ENCODE peak calls at places on chromosomes 13 and 19, in seven cellular contexts. S is T-helper 17 cell, K is tibial nerve, N is T-helper 1 cell, A is T-cell, W is omental fat pad, C is retina. T is an unnamed sample.

GRCh38 chr13:76512676-76513277 is 373.4 kb downstream of the KCTD12 start:
- DNase-seq in N (no peak), S (no peak), C (no peak), W (no peak), K (no peak), A (no peak), T (no peak)

GRCh38 chr13:74132152-74132767 is 1.9 kb downstream of the KLF12 start:
- DNase-seq in N (peak; percentile 46), C (peak; percentile 43), A (peak; percentile 50), S (peak; percentile 17), K (no peak), W (no peak), T (no peak)

GRCh38 chr13:95643814-95644598 is 500 bp downstream of the DZIP1 start:
- DNase-seq in K (no peak), A (no peak), N (no peak), S (no peak), W (no peak), C (peak; percentile 89), T (peak; percentile 83)

GRCh38 chr13:49248433-49249002 is 793 bp downstream of the CDADC1 start:
- DNase-seq in A (no peak), W (no peak), K (no peak), S (no peak), C (no peak), N (peak; percentile 10), T (no peak)

GRCh38 chr13:60577761-60578160 is 180.7 kb downstream of the TDRD3 start:
- DNase-seq in W (no peak), S (no peak), C (no peak), A (no peak), K (no peak), N (no peak), T (no peak)

GRCh38 chr13:107450426-107450825 is 764.9 kb downstream of the LIG4 start:
- DNase-seq in N (no peak), W (no peak), S (no peak), K (no peak), C (no peak), A (no peak), T (no peak)

GRCh38 chr13:94640676-94641075 is 39.0 kb downstream of the GPR180 start:
- DNase-seq in A (no peak), W (no peak), K (no peak), C (no peak), S (no peak), N (no peak), T (no peak)

GRCh38 chr19:58338825-58339558 is 12.2 kb downstream of the ZSCAN22 start:
- DNase-seq in C (no peak), S (no peak), A (no peak), W (no peak), N (no peak), K (no peak), T (no peak)

GRCh38 chr19:35206855-35207254 is 21.7 kb downstream of the FAM187B start:
- DNase-seq in N (no peak), W (no peak), S (no peak), C (no peak), K (no peak), A (no peak), T (no peak)

GRCh38 chr19:49809155-49809986 is 3.7 kb downstream of the FUZ start:
- DNase-seq in C (peak; percentile 85), N (peak; percentile 47), W (no peak), S (peak; percentile 46), A (no peak), K (peak; percentile 47), T (no peak)

GRCh38 chr19:55158848-55159793 is 1.6 kb upstream of the TNNI3 start:
- DNase-seq in W (no peak), A (no peak), S (no peak), C (no peak), N (no peak), K (no peak), T (no peak)

GRCh38 chr13:21014666-21015170 is 46.7 kb downstream of the LATS2 start:
- DNase-seq in C (peak; percentile 38), W (no peak), K (no peak), A (no peak), S (no peak), N (no peak), T (no peak)

GRCh38 chr19:862529-863304 is 3.3 kb downstream of the CFD start:
- DNase-seq in A (peak; percentile 65), W (no peak), K (peak; percentile 64), S (peak; percentile 74), N (peak; percentile 83), C (peak; percentile 38), T (no peak)

GRCh38 chr13:81171065-81171647 is 830.2 kb upstream of the SPRY2 start:
- DNase-seq in K (no peak), S (no peak), C (peak; percentile 18), W (no peak), N (no peak), A (no peak), T (no peak)

GRCh38 chr13:51148952-51149573 is 38.0 kb upstream of the C13orf42 start:
- DNase-seq in C (peak; percentile 75), N (no peak), A (no peak), S (no peak), K (peak; percentile 60), W (no peak), T (peak; percentile 57)

GRCh38 chr13:46516624-46517318 is 36.2 kb upstream of the LRCH1 start:
- DNase-seq in S (no peak), C (no peak), A (no peak), N (no peak), W (no peak), K (peak; percentile 22), T (no peak)

GRCh38 chr19:1814391-1814790 is 2.3 kb upstream of the ATP8B3 start:
- DNase-seq in C (no peak), K (no peak), N (no peak), A (no peak), S (no peak), W (no peak), T (no peak)

GRCh38 chr19:23402388-23402787 is 7.1 kb upstream of the ZNF91 start:
- DNase-seq in S (no peak), C (no peak), N (no peak), W (no peak), K (no peak), A (no peak), T (no peak)

GRCh38 chr19:3006075-3006767 is 22.9 kb downstream of the TLE2 start:
- DNase-seq in N (no peak), K (no peak), S (no peak), A (no peak), C (no peak), W (no peak), T (no peak)

GRCh38 chr13:23504188-23504587 is 66.0 kb upstream of the TNFRSF19 start:
- DNase-seq in K (no peak), W (no peak), A (no peak), N (no peak), S (no peak), C (no peak), T (no peak)

GRCh38 chr13:112576768-112577167 is 11.2 kb downstream of the TUBGCP3 start:
- DNase-seq in S (no peak), W (no peak), N (no peak), A (no peak), C (no peak), K (no peak), T (no peak)

GRCh38 chr19:14369399-14370168 is 11.7 kb upstream of the ADGRE5 start:
- DNase-seq in C (no peak), N (peak; percentile 84), A (peak; percentile 90), W (no peak), S (peak; percentile 87), K (no peak), T (no peak)

GRCh38 chr13:80116107-80116506 is 224.8 kb downstream of the SPRY2 start:
- DNase-seq in W (no peak), N (no peak), C (no peak), A (no peak), K (no peak), S (no peak), T (no peak)

GRCh38 chr19:50639121-50640112 is at the start of gene SYT3:
- DNase-seq in K (no peak), A (no peak), C (peak; percentile 88), N (peak; percentile 11), W (no peak), S (no peak), T (no peak)

GRCh38 chr19:3471954-3472655 is 8.2 kb downstream of the SMIM24 start:
- DNase-seq in N (peak; percentile 26), A (no peak), C (peak; percentile 50), S (no peak), K (peak; percentile 44), W (no peak), T (no peak)

GRCh38 chr19:30857388-30857787 is 485.2 kb downstream of the ZNF536 start:
- DNase-seq in K (no peak), S (no peak), W (no peak), C (no peak), N (no peak), A (no peak), T (peak; percentile 47)

GRCh38 chr13:96792736-96793444 is 201.4 kb downstream of the OXGR1 start:
- DNase-seq in C (no peak), A (no peak), S (no peak), K (no peak), N (no peak), W (no peak), T (no peak)

GRCh38 chr19:4136680-4137088 is 12.8 kb upstream of the MAP2K2 start:
- DNase-seq in A (no peak), S (no peak), N (no peak), K (no peak), C (no peak), W (no peak), T (no peak)

GRCh38 chr13:34108396-34108795 is 290.4 kb downstream of the RFC3 start:
- DNase-seq in W (no peak), S (no peak), N (no peak), C (no peak), K (no peak), A (no peak), T (no peak)

GRCh38 chr13:24642236-24642635 is 38.0 kb upstream of the ATP12A start:
- DNase-seq in W (no peak), C (no peak), K (no peak), N (no peak), A (no peak), S (no peak), T (no peak)

GRCh38 chr13:74575729-74576125 is 441.5 kb upstream of the KLF12 start:
- DNase-seq in K (peak; percentile 36), W (peak; percentile 23), S (peak; percentile 8), N (peak; percentile 21), A (peak; percentile 30), C (peak; percentile 89), T (peak; percentile 77)

GRCh38 chr13:93861818-93862217 is 617.7 kb downstream of the DCT start:
- DNase-seq in A (no peak), K (no peak), W (no peak), S (no peak), C (no peak), N (no peak), T (no peak)

GRCh38 chr19:48454150-48454730 is 1.1 kb upstream of the KCNJ14 start:
- DNase-seq in W (no peak), K (no peak), A (no peak), C (no peak), N (no peak), S (no peak), T (no peak)

GRCh38 chr13:79874396-79875360 is 393.7 kb downstream of the NDFIP2 start:
- DNase-seq in S (no peak), N (no peak), K (no peak), W (no peak), C (no peak), A (no peak), T (no peak)

T was measured in type B pancreatic cell.